ENCODE peak calls at places on chromosomes 2 and 18, in nine cellular contexts. P is cardiac muscle cell, J is stomach, W is adrenal gland, U is A549, E is thoracic aorta, F is tibial artery, H is psoas muscle, Q is MM.1S. I is an unnamed sample.

GRCh38 chr18:29188760-29189159 is 1011.8 kb upstream of the CDH2 start:
- DNase-seq in F (no peak), H (no peak), P (no peak), Q (no peak), E (no peak), J (no peak), W (no peak), U (no peak), I (peak)

GRCh38 chr2:113169002-113169530 is 4.7 kb upstream of the PSD4 start:
- DNase-seq in Q (no peak), P (no peak), J (no peak), W (no peak), F (no peak), H (no peak), U (no peak), E (no peak), I (no peak)

GRCh38 chr2:42339191-42339912 is 21.7 kb downstream of the COX7A2L start:
- DNase-seq in U (peak), W (no peak), J (no peak), H (no peak), F (no peak), P (no peak), E (no peak), Q (no peak), I (no peak)

GRCh38 chr2:197307236-197307932 is 3.2 kb downstream of the ANKRD44 start:
- DNase-seq in U (no peak), H (no peak), P (no peak), F (no peak), E (no peak), Q (no peak), W (no peak), J (no peak), I (no peak)

GRCh38 chr2:223787358-223787757 is 50.0 kb downstream of the AP1S3 start:
- DNase-seq in P (no peak), J (no peak), H (no peak), F (no peak), W (no peak), E (no peak), Q (no peak), U (no peak), I (no peak)

GRCh38 chr2:227430644-227431043 is 41.3 kb upstream of the AGFG1 start:
- DNase-seq in E (no peak), U (no peak), H (no peak), W (no peak), J (no peak), P (peak), F (no peak), Q (no peak), I (no peak)

GRCh38 chr2:127358044-127358443 is 29.7 kb downstream of the MAP3K2 start:
- DNase-seq in P (peak), Q (no peak), E (no peak), J (no peak), U (peak), H (no peak), W (no peak), F (no peak), I (no peak)

GRCh38 chr18:74375999-74376398 is 60.4 kb downstream of the C18orf63 start:
- DNase-seq in J (no peak), H (no peak), P (no peak), Q (no peak), E (no peak), W (no peak), U (peak), F (no peak), I (no peak)

GRCh38 chr2:181680055-181680936 is at the start of gene NEUROD1:
- DNase-seq in E (no peak), F (no peak), J (no peak), P (no peak), H (no peak), W (no peak), Q (no peak), U (peak), I (no peak)

GRCh38 chr2:72011791-72012190 is 135.9 kb downstream of the CYP26B1 start:
- DNase-seq in W (no peak), U (no peak), Q (no peak), H (no peak), E (no peak), J (no peak), F (peak), P (no peak), I (no peak)

GRCh38 chr18:56992777-56993176 is 154.1 kb upstream of the BOD1L2 start:
- DNase-seq in U (no peak), F (no peak), P (no peak), J (no peak), Q (no peak), E (no peak), W (no peak), H (no peak), I (no peak)

GRCh38 chr2:43943809-43944452 is 51.9 kb downstream of the LRPPRC start:
- DNase-seq in J (no peak), W (no peak), H (no peak), E (no peak), F (no peak), Q (no peak), U (no peak), P (no peak), I (no peak)

GRCh38 chr2:98552499-98553179 is 55.7 kb downstream of the COA5 start:
- DNase-seq in J (no peak), W (no peak), H (no peak), E (no peak), Q (no peak), F (peak), P (peak), U (no peak), I (no peak)

GRCh38 chr2:219430633-219431615 is 3.7 kb upstream of the SPEG start:
- DNase-seq in U (peak), Q (no peak), H (peak), J (no peak), F (peak), P (peak), E (no peak), W (no peak), I (peak)

DNA sequence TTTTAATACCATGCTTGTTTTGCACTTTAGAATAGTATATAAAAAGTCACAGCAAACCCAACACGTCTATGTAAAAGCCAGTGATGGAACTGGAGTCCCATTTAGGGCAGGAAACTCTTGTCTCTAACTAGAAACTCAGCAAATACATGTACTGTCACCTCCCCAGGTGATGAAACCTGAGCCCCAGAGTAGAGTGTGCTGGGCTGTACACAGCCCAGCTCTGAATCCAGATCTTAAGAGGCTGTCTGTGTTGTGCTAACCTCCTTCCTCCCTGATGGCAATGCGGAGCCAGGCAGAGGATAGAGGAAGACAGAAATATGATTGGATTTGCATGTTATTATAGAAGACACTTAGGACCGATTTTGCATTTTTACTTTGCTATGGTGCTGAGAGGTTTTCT is 317.5 kb upstream of the TRIB2 start:
- DNase-seq in Q (no peak), E (no peak), H (no peak), J (no peak), U (no peak), W (no peak), F (no peak), P (no peak), I (no peak)
- H3K27ac ChIP-seq in Q (no peak), E (no peak), H (no peak), J (no peak), U (no peak), W (no peak), F (no peak), P (no peak), I (no peak)

GRCh38 chr2:101030866-101031554 is 28.9 kb downstream of the RPL31 start:
- DNase-seq in F (no peak), P (no peak), H (no peak), J (no peak), U (no peak), W (no peak), E (no peak), Q (no peak), I (no peak)
- TF ChIP-seq CTCF in F (no peak), P (no peak), H (no peak), J (no peak), U (no peak), W (no peak), E (no peak), Q (no peak), I (no peak)

GRCh38 chr2:189628817-189629552 is 32.3 kb upstream of the ASNSD1 start:
- DNase-seq in F (no peak), U (peak), H (no peak), J (no peak), Q (no peak), E (no peak), W (no peak), P (peak), I (no peak)
- H3K27ac ChIP-seq in F (no peak), U (no peak), H (no peak), J (no peak), Q (no peak), E (no peak), W (no peak), P (no peak), I (no peak)

GRCh38 chr18:3451166-3451988 is 1.4 kb downstream of the TGIF1 start:
- DNase-seq in W (peak), P (peak), Q (no peak), J (peak), U (peak), H (peak), F (peak), E (peak), I (peak)

GRCh38 chr18:3450358-3451107 is 561 bp downstream of the TGIF1 start:
- DNase-seq in Q (no peak), E (no peak), W (peak), P (peak), U (peak), F (peak), J (peak), H (peak), I (no peak)

GRCh38 chr18:3452750-3453539 is 3.0 kb downstream of the TGIF1 start:
- DNase-seq in P (peak), Q (no peak), W (no peak), U (peak), E (no peak), J (peak), H (no peak), F (no peak), I (no peak)

GRCh38 chr18:3453540-3454364 is 3.8 kb downstream of the TGIF1 start:
- DNase-seq in U (peak), F (peak), Q (peak), H (peak), W (peak), E (peak), J (peak), P (peak), I (peak)

GRCh38 chr18:3451989-3452749 is 2.2 kb downstream of the TGIF1 start:
- DNase-seq in W (peak), F (peak), U (peak), J (peak), H (peak), P (peak), Q (no peak), E (no peak), I (no peak)
- TF ChIP-seq CTCF in W (no peak), F (no peak), U (no peak), J (no peak), H (no peak), P (no peak), Q (no peak), E (no peak), I (no peak)

GRCh38 chr18:49560277-49561126 is 1.4 kb upstream of the LIPG start:
- DNase-seq in U (no peak), F (peak), Q (no peak), W (no peak), H (peak), J (no peak), E (no peak), P (peak), I (peak)
- H3K27ac ChIP-seq in U (peak), F (no peak), Q (no peak), W (no peak), H (no peak), J (peak), E (no peak), P (no peak), I (no peak)

GRCh38 chr2:100208375-100208774 is 66.0 kb upstream of the AFF3 start:
- DNase-seq in P (no peak), Q (no peak), J (no peak), E (no peak), W (no peak), H (no peak), U (no peak), F (no peak), I (no peak)
- TF ChIP-seq CTCF in P (no peak), Q (no peak), J (no peak), E (no peak), W (no peak), H (no peak), U (no peak), F (no peak), I (no peak)

GRCh38 chr2:48108455-48108854 is 202.2 kb upstream of the FBXO11 start:
- DNase-seq in Q (no peak), J (no peak), W (no peak), E (no peak), H (no peak), P (no peak), U (no peak), F (no peak), I (no peak)
- H3K27ac ChIP-seq in Q (no peak), J (no peak), W (no peak), E (no peak), H (no peak), P (no peak), U (no peak), F (no peak), I (peak)

I was measured in RWPE1.